ENCODE peak calls at places on chromosomes 1 and 21, in eight cellular contexts. T, L, Q, B, F, Y, N and Z are unnamed samples.

GRCh38 chr1:236507022-236507700 is 16.6 kb upstream of the LGALS8 start:
- DNase-seq in L (no peak), Y (peak; percentile 58), Q (no peak), T (no peak), N (no peak), B (no peak), F (no peak), Z (no peak)

GRCh38 chr21:45220106-45220505 is 67.6 kb downstream of the POFUT2 start:
- DNase-seq in N (no peak), L (peak; percentile 36), F (no peak), T (no peak), Y (peak; percentile 57), B (no peak), Q (no peak), Z (no peak)

GRCh38 chr21:18373631-18374030 is 30.0 kb downstream of the TMPRSS15 start:
- DNase-seq in Y (no peak), B (no peak), N (no peak), T (no peak), Q (no peak), L (no peak), F (no peak), Z (no peak)

GRCh38 chr1:36084502-36085115 is 715 bp downstream of the TEKT2 start:
- DNase-seq in L (no peak), T (peak; percentile 33), Q (no peak), N (no peak), Y (no peak), F (no peak), B (no peak), Z (no peak)

GRCh38 chr1:194378517-194378916 is 1192.1 kb upstream of the B3GALT2 start:
- DNase-seq in B (no peak), Y (peak; percentile 6), L (no peak), Q (no peak), T (no peak), N (no peak), F (no peak), Z (no peak)

GRCh38 chr1:72892461-72892860 is 610.1 kb upstream of the NEGR1 start:
- DNase-seq in T (no peak), L (no peak), Y (peak; percentile 2), N (no peak), B (no peak), Q (no peak), F (no peak), Z (no peak)

GRCh38 chr1:41327383-41327999 is 33.7 kb upstream of the FOXO6 start:
- DNase-seq in B (no peak), L (no peak), F (peak; percentile 42), N (no peak), Q (no peak), Y (no peak), T (no peak), Z (no peak)

GRCh38 chr1:81733465-81733864 is 67.3 kb upstream of the ADGRL2 start:
- DNase-seq in B (no peak), N (no peak), Y (no peak), T (no peak), L (no peak), F (no peak), Q (no peak), Z (no peak)

GRCh38 chr1:55617416-55617980 is 402.3 kb upstream of the USP24 start:
- DNase-seq in N (no peak), Q (no peak), T (no peak), F (no peak), L (peak; percentile 2), B (no peak), Y (no peak), Z (no peak)

GRCh38 chr1:179208681-179209477 is 20.6 kb downstream of the ABL2 start:
- DNase-seq in Q (no peak), Y (no peak), T (no peak), B (no peak), L (no peak), F (no peak), N (no peak), Z (no peak)

GRCh38 chr21:31526040-31526439 is 133.5 kb upstream of the SOD1 start:
- DNase-seq in Y (peak; percentile 11), Q (no peak), T (no peak), F (no peak), N (no peak), L (no peak), B (no peak), Z (no peak)

GRCh38 chr1:53552146-53552940 is 93.1 kb downstream of the DMRTB1 start:
- DNase-seq in N (no peak), B (no peak), L (no peak), T (no peak), Q (no peak), Y (no peak), F (no peak), Z (peak; percentile 1)